ENCODE peak calls at places on chromosome 4, in five cellular contexts. Q is hepatocyte, J is kidney epithelial cell, P is sigmoid colon, U is fibroblast of mammary gland. D is an unnamed sample.

GRCh38 chr4:174592256-174592984 is 70.1 kb upstream of the HPGD start:
- DNase-seq in Q (no peak), P (no peak), J (no peak), U (peak), D (no peak)

GRCh38 chr4:41725254-41725653 is 23.3 kb downstream of the PHOX2B start:
- DNase-seq in J (no peak), P (no peak), Q (no peak), U (no peak), D (no peak)

GRCh38 chr4:179307297-179308136 is 1865.3 kb upstream of the AGA start:
- DNase-seq in U (peak), Q (peak), P (no peak), J (no peak), D (peak)

GRCh38 chr4:5760936-5761480 is 50.0 kb downstream of the EVC start:
- DNase-seq in J (no peak), Q (no peak), U (no peak), P (peak), D (no peak)

GRCh38 chr4:151804821-151805220 is 44.0 kb upstream of the GATB start:
- DNase-seq in J (no peak), P (no peak), Q (no peak), U (no peak), D (peak)

GRCh38 chr4:22502895-22503814 is 12.7 kb downstream of the ADGRA3 start:
- DNase-seq in J (no peak), P (no peak), U (no peak), Q (no peak), D (no peak)

GRCh38 chr4:147739239-147739823 is 7.4 kb downstream of the ARHGAP10 start:
- DNase-seq in P (no peak), U (no peak), J (no peak), Q (no peak), D (no peak)

GRCh38 chr4:53012738-53013137 is 150.6 kb downstream of the RASL11B start:
- DNase-seq in Q (peak), P (no peak), J (no peak), U (peak), D (peak)

GRCh38 chr4:26242451-26242850 is 78.4 kb upstream of the RBPJ start:
- DNase-seq in P (no peak), U (peak), Q (no peak), J (no peak), D (peak)

GRCh38 chr4:81470456-81471327 is 1.0 kb downstream of the RASGEF1B start:
- DNase-seq in Q (peak), U (no peak), P (peak), J (no peak), D (no peak)

GRCh38 chr4:23934915-23935314 is 45.1 kb upstream of the PPARGC1A start:
- DNase-seq in J (peak), Q (peak), P (peak), U (peak), D (peak)

GRCh38 chr4:52982246-52982950 is 120.3 kb downstream of the RASL11B start:
- DNase-seq in J (no peak), U (peak), P (no peak), Q (peak), D (peak)

GRCh38 chr4:25760518-25761157 is 102.2 kb downstream of the SEL1L3 start:
- DNase-seq in P (no peak), J (no peak), U (peak), Q (no peak), D (no peak)

GRCh38 chr4:149708513-149709175 is 107.0 kb downstream of the IQCM start:
- DNase-seq in P (no peak), J (peak), Q (peak), U (peak), D (peak)

GRCh38 chr4:108693211-108693610 is 42.8 kb downstream of the OSTC start:
- DNase-seq in P (no peak), U (no peak), J (no peak), Q (no peak), D (no peak)

GRCh38 chr4:108571027-108571569 is 49.3 kb upstream of the RPL34 start:
- DNase-seq in Q (no peak), P (no peak), J (no peak), U (no peak), D (peak)

GRCh38 chr4:48369771-48370170 is 28.4 kb downstream of the SLAIN2 start:
- DNase-seq in Q (no peak), J (no peak), P (no peak), U (no peak), D (no peak)

DNA sequence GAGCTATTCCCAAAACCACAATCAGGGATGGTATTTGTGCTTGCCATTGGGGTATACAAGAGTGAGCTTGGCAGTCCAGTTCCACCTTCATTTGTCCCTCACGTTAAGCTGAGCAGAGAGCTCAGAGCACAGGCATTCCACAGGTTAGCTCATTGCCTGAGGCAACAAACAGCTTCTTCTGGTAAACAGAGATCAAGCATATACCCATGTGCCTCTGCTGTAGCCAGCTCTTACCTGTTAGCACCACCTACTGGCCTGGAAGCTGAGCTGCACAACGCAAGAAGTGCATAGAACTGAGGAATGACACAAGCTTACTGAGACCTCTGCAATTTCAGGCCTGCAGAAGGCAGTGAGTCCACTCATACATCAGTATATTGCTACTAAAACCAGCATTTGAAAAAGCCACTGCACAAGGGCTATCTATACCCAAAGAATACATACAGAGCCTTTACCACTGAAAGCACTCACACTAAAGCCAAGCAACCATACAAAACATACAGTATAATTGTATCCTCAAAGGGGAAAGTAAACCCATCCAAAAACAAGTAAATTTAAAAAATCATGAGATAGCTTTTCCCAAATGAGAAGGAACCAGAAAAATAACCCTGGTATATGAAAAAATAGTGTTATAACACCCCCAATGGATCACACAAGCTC is 258.3 kb upstream of the GABRA2 start:
- DNase-seq in Q (peak), P (no peak), U (peak), J (no peak), D (peak)
- TF ChIP-seq CTCF in Q (peak), P (no peak), U (peak), J (peak), D (peak)

GRCh38 chr4:105623099-105623498 is 70.7 kb downstream of the ARHGEF38 start:
- DNase-seq in U (no peak), Q (no peak), P (no peak), J (no peak), D (no peak)

GRCh38 chr4:105627620-105628019 is 75.2 kb downstream of the ARHGEF38 start:
- DNase-seq in J (no peak), P (no peak), U (no peak), Q (no peak), D (no peak)

GRCh38 chr4:105625214-105625613 is 72.8 kb downstream of the ARHGEF38 start:
- DNase-seq in Q (no peak), P (no peak), U (no peak), J (no peak), D (no peak)

GRCh38 chr4:105624530-105624929 is 72.1 kb downstream of the ARHGEF38 start:
- DNase-seq in Q (no peak), J (no peak), U (peak), P (no peak), D (peak)

GRCh38 chr4:105626846-105627245 is 74.4 kb downstream of the ARHGEF38 start:
- DNase-seq in P (no peak), U (no peak), Q (no peak), J (no peak), D (no peak)
- H3K4me3 ChIP-seq in P (no peak), U (no peak), Q (no peak), J (no peak), D (no peak)

DNA sequence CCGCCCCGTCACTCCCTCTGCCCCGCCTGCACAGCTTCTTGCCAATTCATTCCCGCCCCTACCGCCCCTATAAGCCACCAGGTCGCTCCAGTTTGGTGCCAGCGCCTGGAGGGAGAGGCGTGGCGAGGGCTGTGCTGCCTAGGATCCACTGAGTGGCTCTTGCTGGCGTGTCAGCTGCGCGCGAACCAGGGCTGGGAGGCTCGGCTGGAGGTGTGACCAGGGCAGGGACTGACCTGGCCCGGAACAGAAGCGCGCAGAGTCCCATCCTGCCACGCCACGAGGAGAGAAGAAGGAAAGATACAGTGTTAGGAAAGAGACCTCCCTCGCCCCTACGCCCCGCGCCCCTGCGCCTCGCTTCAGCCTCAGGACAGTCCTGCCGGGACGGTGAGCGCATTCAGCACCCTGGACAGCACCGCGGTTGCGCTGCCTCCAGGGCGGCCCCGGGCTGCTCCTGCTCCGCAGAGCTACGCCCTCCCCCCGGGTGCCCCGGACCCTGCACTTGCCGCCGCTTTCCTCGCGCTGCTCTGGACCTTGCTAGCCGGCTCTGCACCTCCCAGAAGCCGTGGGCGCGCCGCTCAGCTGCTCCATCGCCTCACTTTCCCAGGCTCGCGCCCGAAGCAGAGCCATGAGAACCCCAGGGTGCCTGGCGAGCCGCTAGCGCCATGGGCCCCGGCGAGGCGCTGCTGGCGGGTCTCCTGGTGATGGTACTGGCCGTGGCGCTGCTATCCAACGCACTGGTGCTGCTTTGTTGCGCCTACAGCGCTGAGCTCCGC is at the start of gene GPR78:
- DNase-seq in U (peak), P (peak), Q (peak), J (peak), D (peak)
- TF ChIP-seq CTCF in U (no peak), P (no peak), Q (no peak), J (no peak), D (no peak)

DNA sequence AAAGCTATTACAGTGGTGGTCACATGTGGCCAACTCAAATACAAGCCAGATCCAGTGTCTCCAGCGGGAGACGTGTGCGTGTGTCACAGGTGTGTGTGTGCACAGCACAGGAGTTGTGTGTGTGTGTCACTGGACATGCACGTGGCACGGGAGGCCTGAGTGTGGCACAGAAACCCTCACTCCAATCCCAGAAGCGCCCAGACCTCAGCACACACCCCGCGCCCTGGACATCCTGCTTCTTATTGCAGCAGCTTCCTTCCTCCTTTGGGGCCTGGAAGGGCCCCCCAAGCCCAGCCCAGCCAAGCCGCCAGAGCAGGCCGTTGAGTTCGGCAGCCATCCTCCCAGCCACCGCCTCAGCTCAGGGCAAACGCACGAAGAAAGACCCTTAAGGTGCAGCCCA is 37.9 kb downstream of the ACOX3 start:
- DNase-seq in J (no peak), U (no peak), Q (no peak), P (no peak), D (no peak)
- H3K4me3 ChIP-seq in J (no peak), U (no peak), Q (no peak), P (no peak), D (no peak)

GRCh38 chr4:89640620-89641366 is 196.2 kb downstream of the SNCA start:
- DNase-seq in P (no peak), J (peak), Q (peak), U (peak), D (peak)
- TF ChIP-seq CTCF in P (no peak), J (peak), Q (peak), U (peak), D (peak)

DNA sequence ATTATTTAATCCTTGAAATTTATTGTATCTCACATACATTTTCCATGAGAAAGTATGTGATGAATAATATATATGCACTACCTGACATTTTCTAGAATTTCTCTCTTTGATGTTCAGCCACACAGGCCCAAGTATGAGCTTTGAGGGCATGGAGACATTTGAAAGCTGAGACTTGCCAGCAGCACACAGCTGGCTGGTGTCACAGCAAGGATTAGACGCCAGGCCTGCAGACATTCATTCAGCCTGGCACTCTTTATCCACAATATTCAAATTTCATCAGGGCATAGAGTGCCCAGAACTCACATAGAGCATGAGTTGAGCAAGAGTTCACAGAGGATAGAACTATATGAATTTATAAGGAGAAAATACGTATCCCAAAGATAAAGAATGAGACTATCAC is 74.0 kb downstream of the GRIA2 start:
- DNase-seq in U (no peak), J (no peak), Q (no peak), P (no peak), D (no peak)
- H3K4me3 ChIP-seq in U (no peak), J (no peak), Q (no peak), P (no peak), D (no peak)

D was measured in astrocyte of the spinal cord.